ENCODE peak calls at places on chromosomes 7 and 10, in seven cellular contexts. L is HEK293T, B is Peyer's patch, K is GM04503, D is spleen, I is A172, V is colonic mucosa. Y is an unnamed sample.

GRCh38 chr7:42502022-42502421 is 265.0 kb upstream of the GLI3 start:
- DNase-seq in L (no peak), B (no peak), K (peak), D (no peak), I (peak), V (no peak), Y (no peak)

GRCh38 chr10:43524434-43525247 is 49.8 kb downstream of the ZNF239 start:
- DNase-seq in L (no peak), B (no peak), K (no peak), D (no peak), I (no peak), V (no peak), Y (no peak)

GRCh38 chr10:74854610-74855009 is 28.2 kb downstream of the KAT6B start:
- DNase-seq in L (no peak), B (no peak), K (no peak), D (no peak), I (no peak), V (no peak), Y (no peak)

GRCh38 chr7:75983471-75984129 is 10.8 kb downstream of the TMEM120A start:
- DNase-seq in L (no peak), B (no peak), K (no peak), D (peak), I (no peak), V (peak), Y (no peak)

GRCh38 chr10:13990392-13990805 is 340.3 kb downstream of the FRMD4A start:
- DNase-seq in L (no peak), B (no peak), K (no peak), D (no peak), I (no peak), V (no peak), Y (no peak)

GRCh38 chr10:118792501-118792900 is 37.7 kb upstream of the CACUL1 start:
- DNase-seq in L (no peak), B (no peak), K (peak), D (no peak), I (peak), V (no peak), Y (peak)

GRCh38 chr7:7650682-7651206 is 10.2 kb downstream of the UMAD1 start:
- DNase-seq in L (no peak), B (no peak), K (no peak), D (no peak), I (no peak), V (no peak), Y (no peak)

GRCh38 chr7:25731035-25731880 is 420.7 kb upstream of the NFE2L3 start:
- DNase-seq in L (no peak), B (no peak), K (no peak), D (no peak), I (no peak), V (no peak), Y (no peak)

GRCh38 chr10:5840314-5841307 is 27.4 kb upstream of the GDI2 start:
- DNase-seq in L (no peak), B (peak), K (no peak), D (peak), I (no peak), V (no peak), Y (no peak)

GRCh38 chr7:56447864-56448693 is 331.9 kb upstream of the NUPR2 start:
- DNase-seq in L (no peak), B (no peak), K (no peak), D (no peak), I (no peak), V (no peak), Y (no peak)

GRCh38 chr7:151626422-151627115 is 106.9 kb upstream of the RHEB start:
- DNase-seq in L (peak), B (peak), K (no peak), D (no peak), I (peak), V (peak), Y (no peak)

GRCh38 chr7:69599879-69600764 is 1.8 kb downstream of the AUTS2 start:
- DNase-seq in L (no peak), B (no peak), K (no peak), D (peak), I (no peak), V (peak), Y (no peak)

GRCh38 chr10:42428534-42428933 is 209.8 kb downstream of the ZNF33B start:
- DNase-seq in L (no peak), B (no peak), K (no peak), D (no peak), I (peak), V (no peak), Y (no peak)

GRCh38 chr10:111126073-111126472 is 49.2 kb downstream of the ADRA2A start:
- DNase-seq in L (no peak), B (no peak), K (peak), D (no peak), I (no peak), V (no peak), Y (no peak)

GRCh38 chr7:20330176-20330796 is 414 bp upstream of the ITGB8 start:
- DNase-seq in L (peak), B (peak), K (peak), D (peak), I (peak), V (peak), Y (peak)

GRCh38 chr10:84214612-84215235 is 10.6 kb downstream of the LRIT2 start:
- DNase-seq in L (peak), B (no peak), K (no peak), D (no peak), I (no peak), V (peak), Y (peak)

GRCh38 chr10:95290801-95291633 is at the start of gene PDLIM1:
- DNase-seq in L (peak), B (peak), K (no peak), D (peak), I (no peak), V (peak), Y (peak)

GRCh38 chr10:84224411-84225028 is 824 bp downstream of the LRIT2 start:
- DNase-seq in L (peak), B (no peak), K (no peak), D (no peak), I (peak), V (no peak), Y (no peak)

GRCh38 chr10:34985823-34986222 is 104.3 kb downstream of the CUL2 start:
- DNase-seq in L (no peak), B (no peak), K (no peak), D (no peak), I (no peak), V (no peak), Y (peak)

GRCh38 chr7:5429253-5429856 is 5.7 kb upstream of the TNRC18 start:
- DNase-seq in L (no peak), B (no peak), K (no peak), D (peak), I (no peak), V (peak), Y (no peak)

GRCh38 chr10:100364735-100365391 is 17.8 kb downstream of the SCD start:
- DNase-seq in L (peak), B (no peak), K (no peak), D (no peak), I (peak), V (peak), Y (no peak)

GRCh38 chr10:21100871-21101514 is 203.9 kb upstream of the NEBL start:
- DNase-seq in L (no peak), B (no peak), K (no peak), D (no peak), I (peak), V (no peak), Y (no peak)

GRCh38 chr10:79445217-79445707 is at the start of gene ZCCHC24:
- DNase-seq in L (peak), B (peak), K (no peak), D (peak), I (peak), V (peak), Y (no peak)

GRCh38 chr10:77637474-77637985 is at the start of gene KCNMA1:
- DNase-seq in L (no peak), B (no peak), K (no peak), D (peak), I (peak), V (no peak), Y (peak)

GRCh38 chr7:40887099-40887498 is 752.3 kb downstream of the SUGCT start:
- DNase-seq in L (no peak), B (no peak), K (no peak), D (no peak), I (no peak), V (no peak), Y (no peak)

GRCh38 chr7:139725077-139725476 is 52.7 kb downstream of the HIPK2 start:
- DNase-seq in L (no peak), B (no peak), K (peak), D (no peak), I (peak), V (no peak), Y (no peak)

GRCh38 chr7:45171946-45172345 is 14.4 kb downstream of the RAMP3 start:
- DNase-seq in L (no peak), B (no peak), K (no peak), D (peak), I (no peak), V (no peak), Y (peak)

GRCh38 chr10:50293508-50294320 is 42.4 kb upstream of the ASAH2 start:
- DNase-seq in L (no peak), B (no peak), K (no peak), D (no peak), I (no peak), V (peak), Y (no peak)

GRCh38 chr7:47383064-47383463 is 198.8 kb downstream of the TNS3 start:
- DNase-seq in L (no peak), B (no peak), K (peak), D (no peak), I (no peak), V (no peak), Y (no peak)

GRCh38 chr7:110522061-110522750 is 568.7 kb upstream of the LRRN3 start:
- DNase-seq in L (no peak), B (no peak), K (no peak), D (no peak), I (no peak), V (no peak), Y (no peak)

GRCh38 chr10:73865459-73866442 is 8.6 kb downstream of the CAMK2G start:
- DNase-seq in L (no peak), B (peak), K (no peak), D (peak), I (no peak), V (peak), Y (no peak)

GRCh38 chr7:6453737-6454136 is 6.0 kb upstream of the DAGLB start:
- DNase-seq in L (no peak), B (no peak), K (peak), D (no peak), I (peak), V (no peak), Y (no peak)

Y was measured in mesenteric fat pad.